ENCODE peak calls at places on chromosomes 7 and 10, in five cellular contexts. H, G, A, Q and L are unnamed samples.

GRCh38 chr10:55820071-55820470 is 541.0 kb downstream of the ZWINT start:
- DNase-seq in G (no peak), A (no peak), H (no peak), Q (no peak), L (no peak)

GRCh38 chr7:157875230-157876179 is 538.7 kb downstream of the DNAJB6 start:
- DNase-seq in A (peak; percentile 10), Q (peak; percentile 55), G (peak; percentile 26), H (peak; percentile 25), L (no peak)

GRCh38 chr10:129951251-129951808 is 12.7 kb downstream of the EBF3 start:
- DNase-seq in A (no peak), H (no peak), G (no peak), Q (no peak), L (no peak)

GRCh38 chr7:146656988-146657387 is 540.4 kb downstream of the CNTNAP2 start:
- DNase-seq in G (no peak), A (no peak), H (no peak), Q (no peak), L (no peak)

GRCh38 chr7:79221211-79221610 is 232.3 kb downstream of the MAGI2 start:
- DNase-seq in Q (no peak), A (no peak), H (no peak), G (no peak), L (no peak)

GRCh38 chr10:49736564-49737113 is 25.5 kb downstream of the OGDHL start:
- DNase-seq in G (no peak), A (no peak), Q (no peak), H (no peak), L (no peak)

GRCh38 chr7:135204271-135204872 is 7.0 kb downstream of the WDR91 start:
- DNase-seq in Q (no peak), G (no peak), A (no peak), H (no peak), L (peak; percentile 87)

GRCh38 chr7:91894781-91895480 is 14.4 kb upstream of the MTERF1 start:
- DNase-seq in H (no peak), G (no peak), A (no peak), Q (no peak), L (peak; percentile 79)

GRCh38 chr7:936131-937054 is 18.1 kb downstream of the ADAP1 start:
- DNase-seq in G (no peak), A (no peak), Q (no peak), H (no peak), L (peak; percentile 32)

GRCh38 chr7:87202208-87202607 is 17.3 kb downstream of the TMEM243 start:
- DNase-seq in Q (no peak), G (no peak), H (no peak), A (no peak), L (no peak)

GRCh38 chr10:70849582-70850016 is 33.9 kb downstream of the SGPL1 start:
- DNase-seq in Q (no peak), H (no peak), G (no peak), A (no peak), L (peak; percentile 97)

GRCh38 chr7:155184923-155185322 is 112.8 kb upstream of the INSIG1 start:
- DNase-seq in Q (no peak), H (no peak), A (no peak), G (no peak), L (no peak)

GRCh38 chr10:76428541-76429330 is 997.3 kb downstream of the LRMDA start:
- DNase-seq in Q (no peak), H (no peak), G (no peak), A (no peak), L (peak; percentile 91)

GRCh38 chr7:21767300-21767900 is 178.3 kb downstream of the CDCA7L start:
- DNase-seq in Q (no peak), H (no peak), A (no peak), G (no peak), L (peak; percentile 25)

GRCh38 chr7:76220185-76221057 is 18.7 kb downstream of the SRRM3 start:
- DNase-seq in H (no peak), Q (no peak), A (no peak), G (no peak), L (peak; percentile 51)

GRCh38 chr10:70761031-70761601 is 24.1 kb downstream of the TBATA start:
- DNase-seq in H (no peak), G (no peak), Q (no peak), A (no peak), L (no peak)

GRCh38 chr10:47104786-47105385 is 193.7 kb downstream of the PTPN20 start:
- DNase-seq in H (no peak), G (no peak), Q (no peak), A (no peak), L (no peak)

GRCh38 chr7:67902143-67902542 is 905.5 kb downstream of the TYW1 start:
- DNase-seq in G (no peak), A (no peak), H (no peak), Q (no peak), L (no peak)

GRCh38 chr10:14450041-14450491 is 119.3 kb upstream of the FRMD4A start:
- DNase-seq in Q (no peak), H (no peak), G (no peak), A (no peak), L (peak; percentile 89)

GRCh38 chr10:102004376-102004775 is 51.6 kb downstream of the ARMH3 start:
- DNase-seq in G (no peak), H (no peak), A (no peak), Q (no peak), L (peak; percentile 56)

GRCh38 chr7:37081436-37081835 is 357.1 kb upstream of the AOAH start:
- DNase-seq in A (peak; percentile 0), H (no peak), G (no peak), Q (peak; percentile 31), L (no peak)

GRCh38 chr10:53827261-53827660 is 973.8 kb downstream of the PCDH15 start:
- DNase-seq in Q (no peak), H (no peak), G (no peak), A (no peak), L (no peak)

GRCh38 chr7:138387755-138388475 is 72.1 kb upstream of the TRIM24 start:
- DNase-seq in G (no peak), Q (no peak), H (no peak), A (no peak), L (no peak)

GRCh38 chr10:2658780-2659179 is 408.6 kb upstream of the PFKP start:
- DNase-seq in H (no peak), G (no peak), A (no peak), Q (no peak), L (no peak)

GRCh38 chr7:130611206-130611605 is 57.3 kb downstream of the COPG2 start:
- DNase-seq in H (no peak), Q (no peak), G (no peak), A (no peak), L (no peak)

GRCh38 chr7:115825736-115826135 is 204.8 kb downstream of the TFEC start:
- DNase-seq in H (no peak), G (no peak), Q (no peak), A (no peak), L (peak; percentile 40)

GRCh38 chr7:152313879-152314604 is 121.8 kb downstream of the KMT2C start:
- DNase-seq in H (no peak), A (no peak), Q (no peak), G (no peak), L (peak; percentile 92)

GRCh38 chr7:20288036-20288435 is 42.7 kb upstream of the ITGB8 start:
- DNase-seq in G (no peak), H (no peak), Q (no peak), A (no peak), L (peak; percentile 69)

GRCh38 chr10:125064681-125065492 is 95.5 kb downstream of the CTBP2 start:
- DNase-seq in A (no peak), H (no peak), Q (no peak), G (no peak), L (peak; percentile 91)

GRCh38 chr10:48494073-48494472 is 110.8 kb downstream of the ARHGAP22 start:
- DNase-seq in G (no peak), A (no peak), H (no peak), Q (no peak), L (no peak)

GRCh38 chr10:132623996-132624846 is 86.6 kb downstream of the INPP5A start:
- DNase-seq in Q (no peak), G (no peak), H (peak; percentile 1), A (no peak), L (no peak)

GRCh38 chr10:23342213-23342884 is 2.2 kb downstream of the C10orf67 start:
- DNase-seq in A (no peak), H (peak; percentile 37), G (no peak), Q (no peak), L (no peak)